ENCODE peak calls at places on chromosomes 16 and 17, in ten cellular contexts. B is stimulated activated CD8-positive, alpha-beta memory T cell treated with anti-CD3 and anti-CD28 coated beads, Interleukin-7, amount 100 ng/mL, for 1 hour; W is stimulated activated naive B cell treated with anti-CD40 and anti-IgM and Interleukin-4, amounts not matched to agents 10 μg/mL and 1 μg/mL and 100 μg/mL, for 72 hours; O is NCI-H2029; D is T-helper 2 cell; Y is ELF-1; A is T follicular helper cell; S is fibroblast of pulmonary artery; U is stimulated activated CD4-positive, alpha-beta T cell treated with anti-CD3 and anti-CD28 coated beads, TNF-alpha, amount 100 ng/mL, for 1 hour; Z is AG04450. I is an unnamed sample.

GRCh38 chr16:813204-813915 is 12.8 kb upstream of the GNG13 start:
- DNase-seq in Y (peak; percentile 74), D (no peak), B (peak; percentile 29), A (no peak), Z (no peak), O (no peak), U (peak; percentile 23), W (no peak), S (peak; percentile 24), I (peak; percentile 76)

GRCh38 chr16:56748826-56749225 is 18.9 kb downstream of the NUP93 start:
- DNase-seq in B (no peak), O (no peak), A (no peak), W (no peak), Z (no peak), S (no peak), U (no peak), Y (no peak), D (no peak), I (no peak)

GRCh38 chr16:11668590-11669379 is 530 bp downstream of the SNN start:
- DNase-seq in Y (no peak), A (no peak), W (no peak), U (no peak), B (no peak), Z (no peak), S (no peak), D (no peak), O (no peak), I (no peak)

GRCh38 chr16:77551352-77551751 is 116.5 kb upstream of the ADAMTS18 start:
- DNase-seq in U (no peak), W (no peak), O (no peak), D (no peak), B (no peak), A (no peak), Y (no peak), Z (no peak), S (no peak), I (no peak)

GRCh38 chr17:76554131-76554530 is 14.3 kb downstream of the PRCD start:
- DNase-seq in O (no peak), B (no peak), Y (no peak), S (no peak), D (no peak), U (no peak), A (no peak), W (no peak), Z (no peak), I (no peak)

GRCh38 chr17:53631486-53631885 is 191.2 kb upstream of the KIF2B start:
- DNase-seq in Y (no peak), B (no peak), S (no peak), O (no peak), D (no peak), A (no peak), W (no peak), Z (no peak), U (no peak), I (no peak)

GRCh38 chr16:30096105-30096861 is at the start of gene YPEL3:
- DNase-seq in W (peak; percentile 83), O (peak; percentile 80), S (peak; percentile 89), D (peak; percentile 85), Z (peak; percentile 64), U (peak; percentile 80), A (peak; percentile 85), Y (peak; percentile 88), B (peak; percentile 73), I (peak; percentile 98)

GRCh38 chr16:30395155-30395991 is at the start of gene ZNF48:
- DNase-seq in D (peak; percentile 54), W (peak; percentile 69), B (no peak), S (peak; percentile 93), Z (peak; percentile 63), Y (peak; percentile 91), U (no peak), O (peak; percentile 78), A (peak; percentile 21), I (peak; percentile 81)

GRCh38 chr16:69003500-69003899 is 102.0 kb upstream of the HAS3 start:
- DNase-seq in O (no peak), B (no peak), W (no peak), A (no peak), D (no peak), U (no peak), Z (no peak), S (no peak), Y (no peak), I (no peak)

GRCh38 chr17:17114592-17115225 is 72.5 kb downstream of the MPRIP start:
- DNase-seq in A (no peak), W (peak; percentile 44), U (no peak), D (peak; percentile 15), Y (no peak), S (no peak), O (no peak), Z (no peak), B (no peak), I (peak; percentile 55)